ENCODE peak calls at places on chromosomes 16 and 17, in five cellular contexts. E is cerebellar nuclear complex, J is anterior cingulate cortex, M is NB4, S is ascending aorta. W is an unnamed sample.

GRCh38 chr16:81489547-81490267 is 45.1 kb downstream of the CMIP start:
- DNase-seq in M (no peak), S (no peak), J (no peak), E (no peak), W (no peak)

GRCh38 chr16:50688083-50688482 is 5.3 kb upstream of the NOD2 start:
- DNase-seq in M (no peak), E (no peak), J (no peak), S (no peak), W (no peak)

GRCh38 chr17:5815396-5815795 is 231.1 kb upstream of the NLRP1 start:
- DNase-seq in J (no peak), E (no peak), M (no peak), S (no peak), W (no peak)

GRCh38 chr16:87538160-87538559 is 45.3 kb upstream of the ZCCHC14 start:
- DNase-seq in E (no peak), S (no peak), M (no peak), J (no peak), W (no peak)

GRCh38 chr16:12170103-12171025 is 193.8 kb downstream of the SNX29 start:
- DNase-seq in E (no peak), S (no peak), M (no peak), J (no peak), W (no peak)

GRCh38 chr16:64914-65255 is 7.5 kb downstream of the RHBDF1 start:
- DNase-seq in M (no peak), S (no peak), E (no peak), J (no peak), W (no peak)

GRCh38 chr16:80027007-80027965 is 426.7 kb upstream of the MAF start:
- DNase-seq in M (peak), E (no peak), S (peak), J (no peak), W (peak)

GRCh38 chr17:81328489-81328888 is 33.4 kb upstream of the SLC38A10 start:
- DNase-seq in S (no peak), E (no peak), J (no peak), M (no peak), W (no peak)

GRCh38 chr17:64099543-64099942 is 30.4 kb downstream of the ERN1 start:
- DNase-seq in E (no peak), S (no peak), J (no peak), M (no peak), W (no peak)

GRCh38 chr17:74513987-74514631 is 17.2 kb downstream of the CD300LB start:
- DNase-seq in S (no peak), J (no peak), E (no peak), M (peak), W (no peak)